ENCODE peak calls at places on chromosomes 5 and 9, in six cellular contexts. One of them, this sample, is unnamed.

GRCh38 chr5:154221371-154221896 is 30.9 kb downstream of the GALNT10 start:
- DNase-seq in neural progenitor cell: peak; percentile 39
- DNase-seq in mucosa of descending colon: no peak
- DNase-seq in omental fat pad: no peak
- DNase-seq in GM13977: no peak
- DNase-seq in cardiac muscle cell: peak; percentile 84
- DNase-seq in this sample: no peak

GRCh38 chr9:81855538-81855937 is 72.7 kb upstream of the SPATA31D4 start:
- DNase-seq in neural progenitor cell: no peak
- DNase-seq in mucosa of descending colon: no peak
- DNase-seq in omental fat pad: no peak
- DNase-seq in GM13977: no peak
- DNase-seq in cardiac muscle cell: no peak
- DNase-seq in this sample: no peak

GRCh38 chr5:172579403-172579990 is 61.6 kb upstream of the NEURL1B start:
- DNase-seq in neural progenitor cell: no peak
- DNase-seq in mucosa of descending colon: no peak
- DNase-seq in omental fat pad: no peak
- DNase-seq in GM13977: no peak
- DNase-seq in cardiac muscle cell: no peak
- DNase-seq in this sample: peak; percentile 34

GRCh38 chr5:53403758-53404157 is 76.7 kb upstream of the FST start:
- DNase-seq in neural progenitor cell: no peak
- DNase-seq in mucosa of descending colon: no peak
- DNase-seq in omental fat pad: no peak
- DNase-seq in GM13977: no peak
- DNase-seq in cardiac muscle cell: peak; percentile 57
- DNase-seq in this sample: no peak

GRCh38 chr9:123395276-123396006 is 39.4 kb downstream of the CRB2 start:
- DNase-seq in neural progenitor cell: peak; percentile 34
- DNase-seq in mucosa of descending colon: no peak
- DNase-seq in omental fat pad: no peak
- DNase-seq in GM13977: no peak
- DNase-seq in cardiac muscle cell: no peak
- DNase-seq in this sample: no peak

GRCh38 chr9:94156549-94157407 is 72.5 kb downstream of the PTPDC1 start:
- DNase-seq in neural progenitor cell: no peak
- DNase-seq in mucosa of descending colon: no peak
- DNase-seq in omental fat pad: peak; percentile 58
- DNase-seq in GM13977: no peak
- DNase-seq in cardiac muscle cell: peak; percentile 94
- DNase-seq in this sample: no peak

GRCh38 chr5:73903169-73903568 is 277.2 kb downstream of the ARHGEF28 start:
- DNase-seq in neural progenitor cell: no peak
- DNase-seq in mucosa of descending colon: no peak
- DNase-seq in omental fat pad: no peak
- DNase-seq in GM13977: no peak
- DNase-seq in cardiac muscle cell: no peak
- DNase-seq in this sample: no peak

GRCh38 chr5:122091942-122092600 is 14.0 kb upstream of the LOX start:
- DNase-seq in neural progenitor cell: peak; percentile 45
- DNase-seq in mucosa of descending colon: no peak
- DNase-seq in omental fat pad: no peak
- DNase-seq in GM13977: no peak
- DNase-seq in cardiac muscle cell: peak; percentile 67
- DNase-seq in this sample: no peak

GRCh38 chr5:172559004-172559932 is 81.8 kb upstream of the NEURL1B start:
- DNase-seq in neural progenitor cell: no peak
- DNase-seq in mucosa of descending colon: no peak
- DNase-seq in omental fat pad: no peak
- DNase-seq in GM13977: no peak
- DNase-seq in cardiac muscle cell: peak; percentile 97
- DNase-seq in this sample: no peak

GRCh38 chr9:19495186-19496028 is 86.6 kb downstream of the ACER2 start:
- DNase-seq in neural progenitor cell: no peak
- DNase-seq in mucosa of descending colon: no peak
- DNase-seq in omental fat pad: no peak
- DNase-seq in GM13977: no peak
- DNase-seq in cardiac muscle cell: no peak
- DNase-seq in this sample: no peak
- TF ChIP-seq CTCF in neural progenitor cell: no peak
- TF ChIP-seq CTCF in mucosa of descending colon: no peak
- TF ChIP-seq CTCF in omental fat pad: no peak
- TF ChIP-seq CTCF in GM13977: no peak
- TF ChIP-seq CTCF in cardiac muscle cell: no peak
- TF ChIP-seq CTCF in this sample: no peak

GRCh38 chr5:119302916-119303897 is 52.6 kb upstream of the TNFAIP8 start:
- DNase-seq in neural progenitor cell: no peak
- DNase-seq in mucosa of descending colon: no peak
- DNase-seq in omental fat pad: no peak
- DNase-seq in GM13977: no peak
- DNase-seq in cardiac muscle cell: peak; percentile 96
- DNase-seq in this sample: no peak
- TF ChIP-seq CTCF in neural progenitor cell: no peak
- TF ChIP-seq CTCF in mucosa of descending colon: no peak
- TF ChIP-seq CTCF in omental fat pad: no peak
- TF ChIP-seq CTCF in GM13977: no peak
- TF ChIP-seq CTCF in cardiac muscle cell: peak; percentile 1
- TF ChIP-seq CTCF in this sample: no peak

GRCh38 chr5:4295663-4296339 is 700.2 kb downstream of the IRX1 start:
- DNase-seq in neural progenitor cell: peak; percentile 86
- DNase-seq in mucosa of descending colon: no peak
- DNase-seq in omental fat pad: no peak
- DNase-seq in GM13977: no peak
- DNase-seq in cardiac muscle cell: no peak
- DNase-seq in this sample: no peak
- TF ChIP-seq CTCF in neural progenitor cell: peak; percentile 92
- TF ChIP-seq CTCF in mucosa of descending colon: no peak
- TF ChIP-seq CTCF in omental fat pad: no peak
- TF ChIP-seq CTCF in GM13977: no peak
- TF ChIP-seq CTCF in cardiac muscle cell: no peak
- TF ChIP-seq CTCF in this sample: no peak

GRCh38 chr9:18703086-18703750 is 229.3 kb downstream of the ADAMTSL1 start:
- DNase-seq in neural progenitor cell: no peak
- DNase-seq in mucosa of descending colon: no peak
- DNase-seq in omental fat pad: no peak
- DNase-seq in GM13977: no peak
- DNase-seq in cardiac muscle cell: peak; percentile 67
- DNase-seq in this sample: no peak
- TF ChIP-seq CTCF in neural progenitor cell: no peak
- TF ChIP-seq CTCF in mucosa of descending colon: no peak
- TF ChIP-seq CTCF in omental fat pad: no peak
- TF ChIP-seq CTCF in GM13977: no peak
- TF ChIP-seq CTCF in cardiac muscle cell: no peak
- TF ChIP-seq CTCF in this sample: no peak

GRCh38 chr5:15995206-15996052 is 184.2 kb downstream of the MARCHF11 start:
- DNase-seq in neural progenitor cell: peak; percentile 57
- DNase-seq in mucosa of descending colon: no peak
- DNase-seq in omental fat pad: no peak
- DNase-seq in GM13977: no peak
- DNase-seq in cardiac muscle cell: peak; percentile 64
- DNase-seq in this sample: no peak
- TF ChIP-seq CTCF in neural progenitor cell: peak; percentile 69
- TF ChIP-seq CTCF in mucosa of descending colon: no peak
- TF ChIP-seq CTCF in omental fat pad: no peak
- TF ChIP-seq CTCF in GM13977: no peak
- TF ChIP-seq CTCF in cardiac muscle cell: peak; percentile 66
- TF ChIP-seq CTCF in this sample: peak; percentile 15

GRCh38 chr5:178994580-178995340 is at the start of gene GRM6:
- DNase-seq in neural progenitor cell: peak; percentile 73
- DNase-seq in mucosa of descending colon: no peak
- DNase-seq in omental fat pad: no peak
- DNase-seq in GM13977: no peak
- DNase-seq in cardiac muscle cell: peak; percentile 2
- DNase-seq in this sample: no peak
- TF ChIP-seq CTCF in neural progenitor cell: no peak
- TF ChIP-seq CTCF in mucosa of descending colon: no peak
- TF ChIP-seq CTCF in omental fat pad: no peak
- TF ChIP-seq CTCF in GM13977: no peak
- TF ChIP-seq CTCF in cardiac muscle cell: no peak
- TF ChIP-seq CTCF in this sample: no peak

GRCh38 chr5:151126199-151126645 is 31.4 kb downstream of the ANXA6 start:
- DNase-seq in neural progenitor cell: peak; percentile 91
- DNase-seq in mucosa of descending colon: peak; percentile 79
- DNase-seq in omental fat pad: peak; percentile 62
- DNase-seq in GM13977: peak; percentile 60
- DNase-seq in cardiac muscle cell: peak; percentile 79
- DNase-seq in this sample: peak; percentile 81
- TF ChIP-seq CTCF in neural progenitor cell: peak; percentile 91
- TF ChIP-seq CTCF in mucosa of descending colon: peak; percentile 60
- TF ChIP-seq CTCF in omental fat pad: no peak
- TF ChIP-seq CTCF in GM13977: peak; percentile 86
- TF ChIP-seq CTCF in cardiac muscle cell: peak; percentile 76
- TF ChIP-seq CTCF in this sample: peak; percentile 90

DNA sequence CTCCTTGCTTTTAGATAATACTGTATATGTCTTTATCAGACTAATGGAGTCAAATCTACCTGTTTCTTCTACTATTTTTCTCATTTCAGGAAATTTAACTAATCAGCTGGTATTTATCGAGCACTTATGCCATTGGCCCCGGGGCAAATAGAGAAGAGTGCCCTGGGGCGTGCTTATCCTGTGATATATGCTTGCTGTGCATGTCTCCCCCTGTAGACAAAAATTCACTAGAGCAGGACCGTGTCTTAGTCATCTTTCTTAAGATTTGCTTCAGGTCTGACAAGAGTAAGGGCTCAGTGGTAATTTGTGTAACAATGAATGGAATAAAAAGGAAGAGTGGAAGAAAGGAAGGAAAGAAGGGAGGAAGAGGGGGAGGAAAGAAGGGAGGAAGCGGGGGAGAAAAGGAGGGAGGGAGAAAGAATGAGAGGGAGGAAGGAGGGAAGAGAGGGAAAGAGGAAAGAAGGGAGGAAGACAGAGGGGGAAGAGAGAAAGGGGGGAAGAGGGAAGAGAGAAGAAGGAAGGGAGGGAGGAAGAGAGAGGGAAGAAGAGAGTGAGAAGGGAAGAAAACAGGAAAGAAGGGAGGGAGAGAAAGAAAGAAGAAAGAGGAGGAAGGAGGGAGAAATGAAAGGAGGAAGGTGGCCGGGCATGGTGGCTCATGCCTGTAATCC is 295.7 kb upstream of the PANK3 start:
- DNase-seq in neural progenitor cell: peak; percentile 59
- DNase-seq in mucosa of descending colon: no peak
- DNase-seq in omental fat pad: no peak
- DNase-seq in GM13977: no peak
- DNase-seq in cardiac muscle cell: peak; percentile 34
- DNase-seq in this sample: no peak
- TF ChIP-seq CTCF in neural progenitor cell: peak; percentile 67
- TF ChIP-seq CTCF in mucosa of descending colon: no peak
- TF ChIP-seq CTCF in omental fat pad: no peak
- TF ChIP-seq CTCF in GM13977: no peak
- TF ChIP-seq CTCF in cardiac muscle cell: peak; percentile 37
- TF ChIP-seq CTCF in this sample: no peak

This sample was measured in Peyer's patch.